ENCODE peak calls at places on chromosome 1, in four cellular contexts. O is mesothelial cell of epicardium; M is Calu3; A is activated T-cell treated with anti-CD3 and anti-CD28 coated beads, Interleukin-2, amount 50 U/mL, for 1 hour. V is an unnamed sample.

GRCh38 chr1:159009704-159010361 is at the start of gene IFI16:
- DNase-seq in O (no peak), M (peak; percentile 58), A (peak; percentile 23), V (peak; percentile 93)

GRCh38 chr1:61504840-61505239 is 220.1 kb downstream of the TM2D1 start:
- DNase-seq in O (no peak), M (no peak), A (no peak), V (peak; percentile 78)

GRCh38 chr1:224559971-224560728 is 56.0 kb upstream of the CNIH3 start:
- DNase-seq in O (no peak), M (no peak), A (no peak), V (peak; percentile 59)

GRCh38 chr1:90155721-90156487 is 161.0 kb downstream of the ZNF326 start:
- DNase-seq in O (no peak), M (no peak), A (no peak), V (peak; percentile 47)

GRCh38 chr1:8423134-8423701 is 105.3 kb downstream of the SLC45A1 start:
- DNase-seq in O (no peak), M (no peak), A (peak; percentile 64), V (no peak)

GRCh38 chr1:172674831-172675613 is 16.1 kb downstream of the FASLG start:
- DNase-seq in O (no peak), M (no peak), A (no peak), V (no peak)

GRCh38 chr1:5586629-5587028 is 405.6 kb downstream of the NPHP4 start:
- DNase-seq in O (no peak), M (no peak), A (no peak), V (no peak)

GRCh38 chr1:228487336-228488106 is at the start of gene RNF187:
- DNase-seq in O (no peak), M (peak; percentile 96), A (no peak), V (no peak)

GRCh38 chr1:8348777-8349472 is 31.0 kb downstream of the SLC45A1 start:
- DNase-seq in O (peak; percentile 56), M (peak; percentile 67), A (peak; percentile 79), V (no peak)

GRCh38 chr1:175822575-175822974 is 79.2 kb upstream of the TNR start:
- DNase-seq in O (no peak), M (no peak), A (no peak), V (peak; percentile 60)

GRCh38 chr1:213931804-213932203 is 56.0 kb upstream of the PROX1 start:
- DNase-seq in O (no peak), M (no peak), A (no peak), V (no peak)

GRCh38 chr1:227889863-227890405 is 57.8 kb downstream of the WNT9A start:
- DNase-seq in O (no peak), M (no peak), A (peak; percentile 15), V (no peak)

GRCh38 chr1:56081151-56081550 is 498.2 kb downstream of the PLPP3 start:
- DNase-seq in O (no peak), M (no peak), A (no peak), V (no peak)

GRCh38 chr1:73333847-73334503 is 864.0 kb downstream of the LRRIQ3 start:
- DNase-seq in O (no peak), M (no peak), A (no peak), V (no peak)

GRCh38 chr1:247357781-247358211 is 26.1 kb upstream of the ZNF496 start:
- DNase-seq in O (no peak), M (no peak), A (no peak), V (peak; percentile 56)

V was measured in foreskin keratinocyte.